ENCODE peak calls at places on chromosome 11, in six cellular contexts. One of them, this sample, is unnamed.

GRCh38 chr11:123546515-123546914 is 107.9 kb downstream of the SCN3B start:
- DNase-seq in fibroblast of the aortic adventitia: peak
- DNase-seq in NB4: no peak
- DNase-seq in WERI-Rb-1: no peak
- DNase-seq in HFF-Myc: no peak
- DNase-seq in BJ: peak
- DNase-seq in this sample: no peak

GRCh38 chr11:108009497-108010360 is 1.0 kb downstream of the CUL5 start:
- DNase-seq in fibroblast of the aortic adventitia: peak
- DNase-seq in NB4: peak
- DNase-seq in WERI-Rb-1: no peak
- DNase-seq in HFF-Myc: no peak
- DNase-seq in BJ: no peak
- DNase-seq in this sample: no peak

GRCh38 chr11:10318527-10318802 is 13.6 kb downstream of the ADM start:
- DNase-seq in fibroblast of the aortic adventitia: no peak
- DNase-seq in NB4: no peak
- DNase-seq in WERI-Rb-1: no peak
- DNase-seq in HFF-Myc: no peak
- DNase-seq in BJ: no peak
- DNase-seq in this sample: no peak

GRCh38 chr11:120977470-120977869 is 46.4 kb upstream of the TBCEL start:
- DNase-seq in fibroblast of the aortic adventitia: no peak
- DNase-seq in NB4: no peak
- DNase-seq in WERI-Rb-1: no peak
- DNase-seq in HFF-Myc: no peak
- DNase-seq in BJ: no peak
- DNase-seq in this sample: no peak

GRCh38 chr11:118870396-118871343 is 13.0 kb upstream of the CXCR5 start:
- DNase-seq in fibroblast of the aortic adventitia: peak
- DNase-seq in NB4: peak
- DNase-seq in WERI-Rb-1: no peak
- DNase-seq in HFF-Myc: no peak
- DNase-seq in BJ: no peak
- DNase-seq in this sample: peak

GRCh38 chr11:67422894-67423293 is 5.4 kb upstream of the RPS6KB2 start:
- DNase-seq in fibroblast of the aortic adventitia: no peak
- DNase-seq in NB4: no peak
- DNase-seq in WERI-Rb-1: no peak
- DNase-seq in HFF-Myc: no peak
- DNase-seq in BJ: no peak
- DNase-seq in this sample: no peak

GRCh38 chr11:121931748-121932352 is 184.2 kb downstream of the BLID start:
- DNase-seq in fibroblast of the aortic adventitia: no peak
- DNase-seq in NB4: no peak
- DNase-seq in WERI-Rb-1: no peak
- DNase-seq in HFF-Myc: no peak
- DNase-seq in BJ: no peak
- DNase-seq in this sample: no peak

GRCh38 chr11:75346912-75347647 is 4.4 kb downstream of the ARRB1 start:
- DNase-seq in fibroblast of the aortic adventitia: peak
- DNase-seq in NB4: no peak
- DNase-seq in WERI-Rb-1: no peak
- DNase-seq in HFF-Myc: no peak
- DNase-seq in BJ: no peak
- DNase-seq in this sample: no peak

GRCh38 chr11:94869186-94869585 is 101.0 kb downstream of the AMOTL1 start:
- DNase-seq in fibroblast of the aortic adventitia: no peak
- DNase-seq in NB4: no peak
- DNase-seq in WERI-Rb-1: no peak
- DNase-seq in HFF-Myc: no peak
- DNase-seq in BJ: no peak
- DNase-seq in this sample: no peak

GRCh38 chr11:95228081-95228859 is 2.7 kb downstream of the SESN3 start:
- DNase-seq in fibroblast of the aortic adventitia: peak
- DNase-seq in NB4: peak
- DNase-seq in WERI-Rb-1: no peak
- DNase-seq in HFF-Myc: no peak
- DNase-seq in BJ: no peak
- DNase-seq in this sample: no peak

GRCh38 chr11:101096036-101096704 is 33.4 kb downstream of the PGR start:
- DNase-seq in fibroblast of the aortic adventitia: peak
- DNase-seq in NB4: no peak
- DNase-seq in WERI-Rb-1: no peak
- DNase-seq in HFF-Myc: no peak
- DNase-seq in BJ: no peak
- DNase-seq in this sample: no peak

GRCh38 chr11:43830928-43831440 is 49.6 kb upstream of the ALKBH3 start:
- DNase-seq in fibroblast of the aortic adventitia: peak
- DNase-seq in NB4: peak
- DNase-seq in WERI-Rb-1: no peak
- DNase-seq in HFF-Myc: peak
- DNase-seq in BJ: peak
- DNase-seq in this sample: peak

GRCh38 chr11:64792482-64792881 is 10.5 kb downstream of the MAP4K2 start:
- DNase-seq in fibroblast of the aortic adventitia: no peak
- DNase-seq in NB4: no peak
- DNase-seq in WERI-Rb-1: no peak
- DNase-seq in HFF-Myc: no peak
- DNase-seq in BJ: no peak
- DNase-seq in this sample: no peak

GRCh38 chr11:75099635-75100034 is 3.0 kb upstream of the OR2AT4 start:
- DNase-seq in fibroblast of the aortic adventitia: no peak
- DNase-seq in NB4: no peak
- DNase-seq in WERI-Rb-1: no peak
- DNase-seq in HFF-Myc: no peak
- DNase-seq in BJ: no peak
- DNase-seq in this sample: no peak

GRCh38 chr11:124922831-124923230 is 3.8 kb downstream of the HEPN1 start:
- DNase-seq in fibroblast of the aortic adventitia: no peak
- DNase-seq in NB4: no peak
- DNase-seq in WERI-Rb-1: no peak
- DNase-seq in HFF-Myc: no peak
- DNase-seq in BJ: no peak
- DNase-seq in this sample: no peak

GRCh38 chr11:72091292-72091691 is 10.6 kb downstream of the LRRC51 start:
- DNase-seq in fibroblast of the aortic adventitia: peak
- DNase-seq in NB4: peak
- DNase-seq in WERI-Rb-1: peak
- DNase-seq in HFF-Myc: no peak
- DNase-seq in BJ: no peak
- DNase-seq in this sample: no peak

GRCh38 chr11:92556435-92556834 is 331.8 kb downstream of the FAT3 start:
- DNase-seq in fibroblast of the aortic adventitia: peak
- DNase-seq in NB4: peak
- DNase-seq in WERI-Rb-1: no peak
- DNase-seq in HFF-Myc: no peak
- DNase-seq in BJ: no peak
- DNase-seq in this sample: no peak

GRCh38 chr11:123238297-123238696 is 43.2 kb upstream of the CLMP start:
- DNase-seq in fibroblast of the aortic adventitia: peak
- DNase-seq in NB4: peak
- DNase-seq in WERI-Rb-1: no peak
- DNase-seq in HFF-Myc: no peak
- DNase-seq in BJ: no peak
- DNase-seq in this sample: no peak

GRCh38 chr11:104918113-104918824 is 20.0 kb upstream of the CASP12 start:
- DNase-seq in fibroblast of the aortic adventitia: peak
- DNase-seq in NB4: peak
- DNase-seq in WERI-Rb-1: no peak
- DNase-seq in HFF-Myc: no peak
- DNase-seq in BJ: peak
- DNase-seq in this sample: no peak

GRCh38 chr11:128354476-128354875 is 232.9 kb downstream of the ETS1 start:
- DNase-seq in fibroblast of the aortic adventitia: no peak
- DNase-seq in NB4: no peak
- DNase-seq in WERI-Rb-1: no peak
- DNase-seq in HFF-Myc: no peak
- DNase-seq in BJ: no peak
- DNase-seq in this sample: no peak

GRCh38 chr11:14969922-14970323 is 2.2 kb downstream of the CALCA start:
- DNase-seq in fibroblast of the aortic adventitia: peak
- DNase-seq in NB4: peak
- DNase-seq in WERI-Rb-1: peak
- DNase-seq in HFF-Myc: no peak
- DNase-seq in BJ: no peak
- DNase-seq in this sample: no peak
- TF ChIP-seq CTCF in fibroblast of the aortic adventitia: peak
- TF ChIP-seq CTCF in NB4: peak
- TF ChIP-seq CTCF in WERI-Rb-1: peak
- TF ChIP-seq CTCF in HFF-Myc: peak
- TF ChIP-seq CTCF in BJ: peak
- TF ChIP-seq CTCF in this sample: peak

GRCh38 chr11:17446482-17446881 is 30.2 kb downstream of the ABCC8 start:
- DNase-seq in fibroblast of the aortic adventitia: no peak
- DNase-seq in NB4: no peak
- DNase-seq in WERI-Rb-1: no peak
- DNase-seq in HFF-Myc: no peak
- DNase-seq in BJ: no peak
- DNase-seq in this sample: no peak

GRCh38 chr11:17443423-17443822 is 33.2 kb downstream of the ABCC8 start:
- DNase-seq in fibroblast of the aortic adventitia: no peak
- DNase-seq in NB4: no peak
- DNase-seq in WERI-Rb-1: no peak
- DNase-seq in HFF-Myc: no peak
- DNase-seq in BJ: no peak
- DNase-seq in this sample: no peak

GRCh38 chr11:17443926-17444690 is 32.5 kb downstream of the ABCC8 start:
- DNase-seq in fibroblast of the aortic adventitia: no peak
- DNase-seq in NB4: no peak
- DNase-seq in WERI-Rb-1: peak
- DNase-seq in HFF-Myc: no peak
- DNase-seq in BJ: no peak
- DNase-seq in this sample: no peak

GRCh38 chr11:17443000-17443399 is 33.6 kb downstream of the ABCC8 start:
- DNase-seq in fibroblast of the aortic adventitia: no peak
- DNase-seq in NB4: no peak
- DNase-seq in WERI-Rb-1: no peak
- DNase-seq in HFF-Myc: no peak
- DNase-seq in BJ: no peak
- DNase-seq in this sample: no peak

DNA sequence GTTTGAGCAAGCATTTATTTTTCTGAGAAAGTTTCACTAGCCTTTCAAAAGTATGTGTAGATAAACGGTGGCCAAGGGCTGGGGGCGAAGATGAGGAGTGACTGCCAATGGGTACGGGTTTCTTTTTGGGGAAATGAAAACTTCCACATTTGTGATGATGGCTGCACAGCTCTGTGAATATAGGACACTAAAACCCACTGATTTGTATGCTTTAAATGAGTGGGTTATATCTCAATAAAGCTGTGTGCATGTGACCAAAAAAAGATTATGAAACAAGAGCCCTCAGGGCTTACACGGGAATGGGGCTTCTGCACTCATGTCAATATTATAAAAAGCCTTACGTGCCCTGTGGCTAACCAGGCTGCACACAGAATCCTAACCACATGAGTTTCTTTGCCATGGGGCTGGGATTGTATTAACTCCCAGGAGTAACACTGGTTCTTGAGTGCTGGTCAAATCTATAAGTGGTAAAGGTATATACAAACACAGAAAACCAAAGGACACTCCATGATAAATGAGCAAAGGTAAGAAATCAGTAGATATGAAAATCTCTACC is 31.3 kb downstream of the ABCC8 start:
- DNase-seq in fibroblast of the aortic adventitia: no peak
- DNase-seq in NB4: peak
- DNase-seq in WERI-Rb-1: no peak
- DNase-seq in HFF-Myc: no peak
- DNase-seq in BJ: no peak
- DNase-seq in this sample: no peak
- TF ChIP-seq CTCF in fibroblast of the aortic adventitia: no peak
- TF ChIP-seq CTCF in NB4: no peak
- TF ChIP-seq CTCF in WERI-Rb-1: no peak
- TF ChIP-seq CTCF in HFF-Myc: no peak
- TF ChIP-seq CTCF in BJ: no peak
- TF ChIP-seq CTCF in this sample: no peak

DNA sequence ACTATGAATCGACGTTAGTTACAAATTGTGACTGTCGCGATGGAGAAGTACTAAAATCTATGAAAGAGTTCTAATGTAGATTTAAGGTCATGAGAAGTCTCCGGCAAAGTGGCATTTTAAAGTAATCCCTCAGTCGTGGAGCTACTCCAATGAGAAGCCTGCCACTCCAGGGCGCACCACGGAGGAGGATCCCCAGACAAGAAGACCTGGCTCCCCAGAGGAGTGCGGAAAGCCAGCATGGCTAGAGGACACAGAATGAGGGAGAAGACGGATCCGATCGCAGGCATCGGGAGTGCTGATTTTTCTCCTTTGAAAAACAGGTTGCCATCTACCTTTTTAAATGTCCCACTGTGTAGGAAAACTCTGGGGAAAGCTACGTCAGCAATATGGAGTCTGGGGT is 141.6 kb upstream of the TEAD1 start:
- DNase-seq in fibroblast of the aortic adventitia: no peak
- DNase-seq in NB4: no peak
- DNase-seq in WERI-Rb-1: no peak
- DNase-seq in HFF-Myc: no peak
- DNase-seq in BJ: no peak
- DNase-seq in this sample: no peak
- TF ChIP-seq CTCF in fibroblast of the aortic adventitia: no peak
- TF ChIP-seq CTCF in NB4: no peak
- TF ChIP-seq CTCF in WERI-Rb-1: no peak
- TF ChIP-seq CTCF in HFF-Myc: no peak
- TF ChIP-seq CTCF in BJ: no peak
- TF ChIP-seq CTCF in this sample: no peak

GRCh38 chr11:66187453-66187852 is 81.0 kb upstream of the RAB1B start:
- DNase-seq in fibroblast of the aortic adventitia: no peak
- DNase-seq in NB4: no peak
- DNase-seq in WERI-Rb-1: no peak
- DNase-seq in HFF-Myc: no peak
- DNase-seq in BJ: no peak
- DNase-seq in this sample: no peak

GRCh38 chr11:66189031-66189745 is 79.3 kb upstream of the RAB1B start:
- DNase-seq in fibroblast of the aortic adventitia: peak
- DNase-seq in NB4: no peak
- DNase-seq in WERI-Rb-1: no peak
- DNase-seq in HFF-Myc: no peak
- DNase-seq in BJ: no peak
- DNase-seq in this sample: no peak

GRCh38 chr11:66186470-66186869 is 82.0 kb upstream of the RAB1B start:
- DNase-seq in fibroblast of the aortic adventitia: no peak
- DNase-seq in NB4: no peak
- DNase-seq in WERI-Rb-1: no peak
- DNase-seq in HFF-Myc: no peak
- DNase-seq in BJ: no peak
- DNase-seq in this sample: no peak

GRCh38 chr11:66190776-66191175 is 77.7 kb upstream of the RAB1B start:
- DNase-seq in fibroblast of the aortic adventitia: no peak
- DNase-seq in NB4: no peak
- DNase-seq in WERI-Rb-1: peak
- DNase-seq in HFF-Myc: no peak
- DNase-seq in BJ: no peak
- DNase-seq in this sample: no peak

DNA sequence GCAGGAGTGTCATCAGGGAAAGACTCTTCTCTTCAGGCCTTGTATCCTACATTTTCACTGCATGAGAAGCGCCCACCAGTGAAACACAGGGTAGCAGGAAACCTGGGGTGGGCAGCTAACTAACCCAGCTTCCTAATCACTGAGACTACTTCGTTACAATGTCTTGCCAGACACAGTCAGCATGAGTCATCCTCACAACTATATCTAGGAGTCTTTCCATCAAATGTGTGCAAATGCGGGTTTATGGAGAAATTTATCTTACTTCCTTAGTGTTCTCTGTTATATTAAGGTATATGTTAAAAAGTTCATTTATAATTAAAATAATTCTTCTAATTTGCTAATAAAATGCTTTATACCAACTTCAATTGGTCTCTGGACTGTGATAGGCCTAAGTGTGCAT is 79.9 kb upstream of the RAB1B start:
- DNase-seq in fibroblast of the aortic adventitia: peak
- DNase-seq in NB4: peak
- DNase-seq in WERI-Rb-1: no peak
- DNase-seq in HFF-Myc: peak
- DNase-seq in BJ: no peak
- DNase-seq in this sample: no peak
- TF ChIP-seq CTCF in fibroblast of the aortic adventitia: no peak
- TF ChIP-seq CTCF in NB4: no peak
- TF ChIP-seq CTCF in WERI-Rb-1: no peak
- TF ChIP-seq CTCF in HFF-Myc: no peak
- TF ChIP-seq CTCF in BJ: no peak
- TF ChIP-seq CTCF in this sample: no peak